ENCODE peak calls at places on chromosomes 4 and X, in five cellular contexts. F is progenitor cell of endocrine pancreas, D is nephron progenitor cell, K is adrenal gland, X is astrocyte of the spinal cord. J is an unnamed sample.
A peak's percentile ranks its signal among the peaks of the same experiment; 100 is the strongest.

GRCh38 chrX:45472968-45473367 is 272.3 kb upstream of the DIPK2B start:
- DNase-seq in K (no peak), X (peak; percentile 58), F (no peak), D (no peak), J (no peak)

GRCh38 chrX:56800307-56800706 is 71.3 kb downstream of the NBDY start:
- DNase-seq in X (no peak), F (no peak), K (no peak), D (no peak), J (no peak)

GRCh38 chr4:48296330-48296729 is 26.7 kb upstream of the TEC start:
- DNase-seq in D (no peak), K (no peak), X (no peak), F (no peak), J (no peak)

GRCh38 chr4:55444822-55445221 is 49.1 kb downstream of the TMEM165 start:
- DNase-seq in D (no peak), K (peak; percentile 47), F (no peak), X (peak; percentile 50), J (no peak)

GRCh38 chr4:88018471-88018870 is 11.0 kb downstream of the PKD2 start:
- DNase-seq in F (no peak), D (no peak), X (peak; percentile 51), K (no peak), J (no peak)

GRCh38 chr4:126762651-126763247 is 870.0 kb upstream of the INTU start:
- DNase-seq in F (no peak), X (no peak), K (no peak), D (no peak), J (no peak)

GRCh38 chrX:54921427-54922021 is 900 bp downstream of the TRO start:
- DNase-seq in D (peak; percentile 82), X (peak; percentile 75), F (peak; percentile 57), K (peak; percentile 36), J (peak; percentile 67)

GRCh38 chr4:187118731-187119130 is 395.1 kb upstream of the FAT1 start:
- DNase-seq in D (no peak), K (no peak), F (no peak), X (peak; percentile 17), J (no peak)

GRCh38 chrX:9252182-9252581 is 212.7 kb upstream of the TBL1X start:
- DNase-seq in K (no peak), D (no peak), X (no peak), F (no peak), J (no peak)

GRCh38 chr4:12633058-12633651 is 851.0 kb downstream of the RAB28 start:
- DNase-seq in D (peak; percentile 88), K (peak; percentile 81), X (peak; percentile 68), F (peak; percentile 79), J (peak; percentile 66)

GRCh38 chr4:177562859-177563258 is 120.6 kb upstream of the AGA start:
- DNase-seq in F (no peak), D (no peak), X (no peak), K (no peak), J (no peak)

GRCh38 chrX:129636175-129636681 is 18.5 kb downstream of the APLN start:
- DNase-seq in X (no peak), K (no peak), F (no peak), D (no peak), J (no peak)

GRCh38 chr4:20422398-20422797 is 170.7 kb downstream of the SLIT2 start:
- DNase-seq in X (peak; percentile 58), D (peak; percentile 59), F (peak; percentile 48), K (peak; percentile 67), J (no peak)

GRCh38 chr4:172134536-172134935 is 321.3 kb downstream of the GALNTL6 start:
- DNase-seq in F (no peak), X (no peak), K (no peak), D (no peak), J (no peak)

GRCh38 chr4:55216871-55217635 is 91.7 kb upstream of the KDR start:
- DNase-seq in X (no peak), K (no peak), D (no peak), F (no peak), J (no peak)

GRCh38 chrX:8868070-8868795 is 67.0 kb upstream of the FAM9A start:
- DNase-seq in D (peak; percentile 2), F (no peak), K (no peak), X (peak; percentile 52), J (no peak)

GRCh38 chr4:156946508-156947197 is 24.9 kb downstream of the PDGFC start:
- DNase-seq in X (peak; percentile 98), K (peak; percentile 60), F (no peak), D (no peak), J (no peak)

GRCh38 chrX:39613997-39614679 is 483.6 kb downstream of the BCOR start:
- DNase-seq in D (no peak), F (no peak), K (no peak), X (no peak), J (no peak)

GRCh38 chr4:154984616-154985015 is 203.5 kb downstream of the RBM46 start:
- DNase-seq in F (no peak), K (no peak), D (no peak), X (no peak), J (no peak)

GRCh38 chr4:17385403-17385802 is 126.5 kb downstream of the QDPR start:
- DNase-seq in D (no peak), F (no peak), K (peak; percentile 5), X (peak; percentile 25), J (peak; percentile 68)

GRCh38 chr4:15385928-15386327 is 41.9 kb upstream of the C1QTNF7 start:
- DNase-seq in D (no peak), F (no peak), K (no peak), X (no peak), J (peak; percentile 15)

GRCh38 chr4:83855044-83855443 is 319.1 kb downstream of the GPAT3 start:
- DNase-seq in F (no peak), D (no peak), X (peak; percentile 94), K (no peak), J (no peak)

GRCh38 chrX:70128071-70128470 is 5.2 kb upstream of the IGBP1 start:
- DNase-seq in K (no peak), X (no peak), F (no peak), D (no peak), J (no peak)

GRCh38 chr4:26141101-26141830 is 179.5 kb upstream of the RBPJ start:
- DNase-seq in F (no peak), X (peak; percentile 8), K (peak; percentile 10), D (no peak), J (no peak)

GRCh38 chr4:53763813-53764597 is 172.7 kb upstream of the LNX1 start:
- DNase-seq in D (no peak), F (no peak), K (no peak), X (peak; percentile 59), J (no peak)

GRCh38 chr4:123121241-123121907 is 199.0 kb upstream of the NUDT6 start:
- DNase-seq in K (no peak), D (no peak), F (no peak), X (peak; percentile 56), J (no peak)